ENCODE peak calls at places on chromosomes 2 and 18, in four cellular contexts. U, D, M and R are unnamed samples.

GRCh38 chr2:73028841-73029240 is 42.7 kb downstream of the SFXN5 start:
- DNase-seq in U (no peak), D (no peak), M (no peak), R (no peak)

GRCh38 chr2:127641846-127642510 is 4.0 kb upstream of the GPR17 start:
- DNase-seq in U (no peak), D (no peak), M (no peak), R (no peak)

GRCh38 chr2:192190474-192190873 is 4.3 kb downstream of the TMEFF2 start:
- DNase-seq in U (peak), D (no peak), M (no peak), R (no peak)

GRCh38 chr18:48193521-48194251 is 215.5 kb downstream of the ZBTB7C start:
- DNase-seq in U (no peak), D (no peak), M (no peak), R (no peak)

GRCh38 chr2:170361359-170361936 is 183.5 kb downstream of the MYO3B start:
- DNase-seq in U (peak), D (no peak), M (peak), R (peak)

GRCh38 chr2:237864940-237865622 is 5.7 kb downstream of the RAMP1 start:
- DNase-seq in U (no peak), D (no peak), M (peak), R (no peak)

GRCh38 chr2:71713581-71714580 is 260.5 kb downstream of the DYSF start:
- DNase-seq in U (no peak), D (no peak), M (no peak), R (no peak)

GRCh38 chr2:57497489-57498096 is 549.0 kb upstream of the VRK2 start:
- DNase-seq in U (peak), D (peak), M (peak), R (peak)

GRCh38 chr2:98664323-98664722 is 55.9 kb downstream of the UNC50 start:
- DNase-seq in U (no peak), D (no peak), M (no peak), R (no peak)

GRCh38 chr2:129757915-129758421 is 221.5 kb upstream of the RAB6C start:
- DNase-seq in U (no peak), D (no peak), M (no peak), R (no peak)

GRCh38 chr2:239184179-239184578 is 216.6 kb downstream of the HDAC4 start:
- DNase-seq in U (no peak), D (no peak), M (no peak), R (no peak)

GRCh38 chr2:117195381-117195780 is 619.1 kb upstream of the DDX18 start:
- DNase-seq in U (no peak), D (no peak), M (no peak), R (no peak)